ENCODE peak calls at places on chromosome 4, in five cellular contexts. A is body of pancreas, P is sigmoid colon, X is esophagus muscularis mucosa, M is transverse colon. Y is an unnamed sample.
A peak's percentile ranks its signal among the peaks of the same experiment; 100 is the strongest.

GRCh38 chr4:67885727-67886126 is 1.9 kb upstream of the TMPRSS11D start:
- DNase-seq in M (no peak), P (no peak), A (no peak), X (no peak), Y (no peak)

GRCh38 chr4:185716008-185716976 is 95.7 kb downstream of the SORBS2 start:
- DNase-seq in A (peak; percentile 61), M (no peak), P (no peak), X (no peak), Y (no peak)

GRCh38 chr4:164716901-164717300 is 37.0 kb upstream of the SMIM31 start:
- DNase-seq in M (no peak), X (no peak), A (no peak), P (no peak), Y (no peak)

GRCh38 chr4:88335092-88335665 is 43.5 kb upstream of the HERC6 start:
- DNase-seq in P (no peak), X (peak; percentile 19), A (peak; percentile 31), M (no peak), Y (no peak)

GRCh38 chr4:113823291-113823659 is 61.7 kb upstream of the CAMK2D start:
- DNase-seq in M (no peak), A (no peak), P (no peak), X (no peak), Y (no peak)

GRCh38 chr4:98663226-98664006 is 5.0 kb upstream of the TSPAN5 start:
- DNase-seq in P (no peak), X (no peak), M (peak; percentile 21), A (no peak), Y (no peak)

GRCh38 chr4:170229021-170229420 is 139.3 kb upstream of the AADAT start:
- DNase-seq in M (no peak), A (no peak), X (no peak), P (no peak), Y (no peak)

GRCh38 chr4:157121396-157121795 is 45.4 kb downstream of the GLRB start:
- DNase-seq in M (no peak), X (no peak), A (no peak), P (no peak), Y (no peak)

GRCh38 chr4:74365761-74366160 is 816 bp downstream of the EREG start:
- DNase-seq in M (peak; percentile 57), P (peak; percentile 66), X (no peak), A (peak; percentile 57), Y (no peak)

GRCh38 chr4:25457053-25457715 is 80.1 kb downstream of the ANAPC4 start:
- DNase-seq in P (no peak), A (no peak), X (no peak), M (no peak), Y (no peak)

GRCh38 chr4:32025840-32026459 is 1305.8 kb downstream of the PCDH7 start:
- DNase-seq in X (no peak), M (peak; percentile 35), P (no peak), A (no peak), Y (no peak)

GRCh38 chr4:16443504-16444088 is 217.3 kb upstream of the TAPT1 start:
- DNase-seq in A (no peak), M (no peak), X (peak; percentile 34), P (no peak), Y (no peak)

GRCh38 chr4:128635141-128635911 is 174.2 kb upstream of the JADE1 start:
- DNase-seq in M (peak; percentile 50), P (no peak), A (peak; percentile 95), X (no peak), Y (no peak)

GRCh38 chr4:159444668-159445067 is 341.8 kb downstream of the RAPGEF2 start:
- DNase-seq in M (no peak), X (no peak), P (no peak), A (no peak), Y (no peak)

GRCh38 chr4:152352215-152352614 is 183.7 kb downstream of the FBXW7 start:
- DNase-seq in X (no peak), P (no peak), A (no peak), M (no peak), Y (no peak)

GRCh38 chr4:139458999-139459398 is 5.1 kb downstream of the RAB33B start:
- DNase-seq in P (no peak), M (no peak), X (no peak), A (peak; percentile 27), Y (no peak)

GRCh38 chr4:99868126-99868596 is 26.1 kb downstream of the LAMTOR3 start:
- DNase-seq in P (no peak), A (no peak), M (no peak), X (no peak), Y (no peak)

GRCh38 chr4:62271107-62271506 is 1071.0 kb downstream of the ADGRL3 start:
- DNase-seq in P (no peak), X (no peak), A (no peak), M (no peak), Y (no peak)

GRCh38 chr4:179585761-179586160 is 2143.5 kb upstream of the AGA start:
- DNase-seq in P (no peak), A (no peak), M (no peak), X (no peak), Y (no peak)

GRCh38 chr4:46372878-46373277 is 17.1 kb downstream of the GABRA2 start:
- DNase-seq in M (no peak), X (no peak), A (no peak), P (no peak), Y (no peak)

GRCh38 chr4:157819693-157820464 is 352.9 kb downstream of the GASK1B start:
- DNase-seq in M (no peak), X (no peak), P (no peak), A (no peak), Y (no peak)

GRCh38 chr4:184477201-184477999 is 3.0 kb upstream of the IRF2 start:
- DNase-seq in P (no peak), M (no peak), A (no peak), X (no peak), Y (peak; percentile 35)

GRCh38 chr4:56655627-56656345 is 25.3 kb downstream of the HOPX start:
- DNase-seq in A (peak; percentile 15), X (no peak), M (peak; percentile 10), P (no peak), Y (no peak)

GRCh38 chr4:81512945-81513584 is 41.4 kb upstream of the RASGEF1B start:
- DNase-seq in A (no peak), M (no peak), X (no peak), P (no peak), Y (no peak)

GRCh38 chr4:118955515-118955914 is 66.9 kb downstream of the SYNPO2 start:
- DNase-seq in A (no peak), P (no peak), X (no peak), M (no peak), Y (no peak)

GRCh38 chr4:74375824-74376426 is 11.0 kb downstream of the EREG start:
- DNase-seq in P (no peak), A (no peak), M (peak; percentile 79), X (no peak), Y (no peak)

GRCh38 chr4:115851918-115852766 is 738.7 kb upstream of the NDST4 start:
- DNase-seq in X (no peak), P (no peak), A (peak; percentile 71), M (peak; percentile 35), Y (no peak)

GRCh38 chr4:108828620-108829019 is 65.8 kb upstream of the ETNPPL start:
- DNase-seq in X (no peak), A (no peak), P (no peak), M (no peak), Y (no peak)

GRCh38 chr4:55256787-55257186 is 89.3 kb upstream of the SRD5A3 start:
- DNase-seq in X (no peak), M (no peak), A (no peak), P (no peak), Y (no peak)

GRCh38 chr4:53193111-53193510 is 172.8 kb downstream of the SCFD2 start:
- DNase-seq in X (no peak), A (no peak), P (no peak), M (no peak), Y (no peak)

GRCh38 chr4:98474408-98474844 is 184.0 kb downstream of the TSPAN5 start:
- DNase-seq in P (no peak), M (no peak), X (no peak), A (no peak), Y (no peak)

GRCh38 chr4:76644831-76645485 is 209.9 kb downstream of the SHROOM3 start:
- DNase-seq in X (no peak), M (no peak), P (no peak), A (no peak), Y (no peak)

GRCh38 chr4:38318737-38319455 is 345.1 kb upstream of the KLF3 start:
- DNase-seq in P (peak; percentile 96), A (peak; percentile 91), M (peak; percentile 93), X (peak; percentile 97), Y (peak; percentile 88)
- TF ChIP-seq POLR2A in P (no peak), A (peak; percentile 62), M (peak; percentile 54), X (no peak), Y (no peak)

DNA sequence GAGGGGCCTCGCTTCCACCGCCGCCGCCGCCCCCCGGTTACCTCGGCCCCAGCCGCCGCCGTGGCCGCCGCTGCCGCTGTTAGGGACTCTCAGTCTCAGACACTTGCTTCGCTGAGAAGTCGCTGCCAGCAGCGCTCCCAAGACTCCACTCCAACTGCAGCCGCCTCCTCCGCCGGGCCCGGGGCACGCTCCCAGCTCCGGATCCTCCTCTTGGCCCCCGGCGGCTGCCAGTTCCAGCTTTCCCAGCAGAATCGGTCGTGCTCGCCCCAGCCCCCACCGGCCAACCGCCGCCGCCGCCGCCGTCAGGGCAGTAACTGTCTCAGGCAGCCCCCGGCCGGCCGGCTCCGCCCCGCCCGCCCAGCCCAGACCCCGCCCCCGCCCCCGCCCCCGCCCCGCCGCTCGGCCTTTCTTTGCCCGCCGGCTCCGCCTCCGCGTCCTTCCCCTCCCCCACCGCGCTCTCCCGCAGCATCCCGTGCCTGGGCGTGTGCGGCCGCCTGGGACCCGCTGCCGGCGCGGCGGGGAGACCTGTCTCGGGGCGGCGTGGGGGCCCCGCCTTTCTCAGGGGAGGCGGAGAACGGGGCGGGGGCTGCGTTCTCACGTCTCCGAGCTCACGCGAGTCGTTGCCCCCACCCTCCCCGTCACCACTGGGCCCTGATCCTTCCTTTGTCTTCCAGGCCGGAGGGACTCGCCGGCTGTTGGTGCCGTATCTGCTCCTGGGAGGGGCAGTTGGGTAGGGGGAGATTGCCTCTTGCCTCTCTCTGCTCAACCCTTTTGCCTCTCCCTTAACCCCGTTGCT is at the start of gene ANKRD50:
- DNase-seq in P (peak; percentile 95), M (peak; percentile 86), A (peak; percentile 87), X (peak; percentile 95), Y (peak; percentile 89)
- TF ChIP-seq POLR2A in P (peak; percentile 64), M (peak; percentile 64), A (peak; percentile 89), X (peak; percentile 39), Y (peak; percentile 73)

GRCh38 chr4:10611673-10612072 is 72.9 kb downstream of the CLNK start:
- DNase-seq in A (peak; percentile 14), X (no peak), P (no peak), M (no peak), Y (no peak)
- TF ChIP-seq POLR2A in A (no peak), X (no peak), P (no peak), M (no peak), Y (no peak)

DNA sequence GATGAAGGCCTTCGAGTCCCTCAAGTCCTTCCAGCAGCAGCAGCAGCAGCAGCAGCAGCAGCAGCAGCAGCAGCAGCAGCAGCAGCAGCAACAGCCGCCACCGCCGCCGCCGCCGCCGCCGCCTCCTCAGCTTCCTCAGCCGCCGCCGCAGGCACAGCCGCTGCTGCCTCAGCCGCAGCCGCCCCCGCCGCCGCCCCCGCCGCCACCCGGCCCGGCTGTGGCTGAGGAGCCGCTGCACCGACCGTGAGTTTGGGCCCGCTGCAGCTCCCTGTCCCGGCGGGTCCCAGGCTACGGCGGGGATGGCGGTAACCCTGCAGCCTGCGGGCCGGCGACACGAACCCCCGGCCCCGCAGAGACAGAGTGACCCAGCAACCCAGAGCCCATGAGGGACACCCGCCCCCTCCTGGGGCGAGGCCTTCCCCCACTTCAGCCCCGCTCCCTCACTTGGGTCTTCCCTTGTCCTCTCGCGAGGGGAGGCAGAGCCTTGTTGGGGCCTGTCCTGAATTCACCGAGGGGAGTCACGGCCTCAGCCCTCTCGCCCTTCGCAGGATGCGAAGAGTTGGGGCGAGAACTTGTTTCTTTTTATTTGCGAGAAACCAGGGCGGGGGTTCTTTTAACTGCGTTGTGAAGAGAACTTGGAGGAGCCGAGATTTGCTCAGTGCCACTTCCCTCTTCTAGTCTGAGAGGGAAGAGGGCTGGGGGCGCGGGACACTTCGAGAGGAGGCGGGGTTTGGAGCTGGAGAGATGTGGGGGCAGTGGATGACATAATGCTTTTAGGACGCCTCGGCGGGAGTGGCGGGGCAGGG is 568 bp downstream of the HTT start:
- DNase-seq in X (no peak), M (peak; percentile 64), A (peak; percentile 39), P (peak; percentile 73), Y (peak; percentile 63)
- TF ChIP-seq POLR2A in X (no peak), M (peak; percentile 50), A (no peak), P (no peak), Y (no peak)